ENCODE peak calls at places on chromosomes 11 and 22, in eight cellular contexts. U, I, V, T, R, F, E and A are unnamed samples.

GRCh38 chr11:83044958-83045712 is 26.6 kb downstream of the RAB30 start:
- DNase-seq in I (no peak), E (no peak), R (no peak), V (peak; percentile 53), T (peak; percentile 95), F (peak; percentile 92), U (peak; percentile 89), A (peak; percentile 25)

GRCh38 chr11:110130642-110131238 is 37.5 kb downstream of the ZC3H12C start:
- DNase-seq in R (peak; percentile 42), V (no peak), U (peak; percentile 87), E (no peak), F (peak; percentile 67), I (peak; percentile 93), T (no peak), A (peak; percentile 44)

GRCh38 chr22:21568207-21569075 is 927 bp downstream of the UBE2L3 start:
- DNase-seq in F (peak; percentile 24), U (peak; percentile 32), E (peak; percentile 43), I (peak; percentile 59), V (peak; percentile 65), R (no peak), T (peak; percentile 51), A (peak; percentile 50)

GRCh38 chr22:39556970-39557811 is 13.4 kb upstream of the CACNA1I start:
- DNase-seq in R (no peak), E (no peak), I (peak; percentile 75), F (peak; percentile 7), U (peak; percentile 14), T (peak; percentile 16), V (no peak), A (peak; percentile 57)

GRCh38 chr11:35337136-35337918 is 82.0 kb downstream of the SLC1A2 start:
- DNase-seq in E (no peak), R (no peak), F (peak; percentile 99), T (peak; percentile 98), I (no peak), V (no peak), U (peak; percentile 99), A (peak; percentile 4)

GRCh38 chr11:46072172-46072964 is 48.9 kb downstream of the PHF21A start:
- DNase-seq in I (no peak), R (no peak), U (no peak), V (no peak), E (no peak), F (no peak), T (peak; percentile 42), A (no peak)

GRCh38 chr11:103959279-103959930 is 77.0 kb upstream of the DDI1 start:
- DNase-seq in U (peak; percentile 82), R (no peak), I (no peak), F (peak; percentile 79), E (peak; percentile 84), V (peak; percentile 38), T (peak; percentile 42), A (no peak)

GRCh38 chr22:39266398-39267030 is 21.7 kb upstream of the PDGFB start:
- DNase-seq in I (no peak), E (peak; percentile 96), V (no peak), F (peak; percentile 64), R (no peak), U (peak; percentile 33), T (peak; percentile 44), A (no peak)

GRCh38 chr11:563812-564578 is 3.2 kb downstream of the RASSF7 start:
- DNase-seq in E (no peak), I (no peak), R (no peak), U (no peak), F (no peak), V (no peak), T (no peak), A (no peak)

GRCh38 chr11:57131080-57131790 is 50.5 kb upstream of the LRRC55 start:
- DNase-seq in U (peak; percentile 10), R (peak; percentile 79), E (no peak), I (peak; percentile 82), V (no peak), T (no peak), F (peak; percentile 13), A (peak; percentile 82)

GRCh38 chr11:1162153-1162497 is 4.4 kb downstream of the MUC5AC start:
- DNase-seq in I (no peak), T (no peak), U (no peak), E (no peak), R (no peak), F (no peak), V (no peak), A (no peak)

GRCh38 chr11:70583781-70584218 is 185.5 kb downstream of the CTTN start:
- DNase-seq in I (no peak), R (no peak), E (no peak), V (no peak), F (no peak), U (no peak), T (no peak), A (no peak)

GRCh38 chr11:1862588-1863351 is 9.9 kb downstream of the LSP1 start:
- DNase-seq in E (no peak), R (no peak), T (peak; percentile 67), U (peak; percentile 85), F (no peak), I (no peak), V (no peak), A (no peak)

GRCh38 chr11:108824601-108825000 is 159.7 kb downstream of the DDX10 start:
- DNase-seq in V (no peak), T (no peak), R (no peak), I (no peak), E (no peak), F (no peak), U (no peak), A (no peak)

GRCh38 chr11:121864660-121865059 is 251.4 kb downstream of the BLID start:
- DNase-seq in I (no peak), V (no peak), E (no peak), U (no peak), T (no peak), F (no peak), R (no peak), A (no peak)

GRCh38 chr22:20905415-20906386 is 11.5 kb upstream of the CRKL start:
- DNase-seq in F (no peak), V (no peak), T (no peak), U (no peak), I (no peak), R (no peak), E (no peak), A (no peak)

GRCh38 chr22:41781508-41781906 is 19.0 kb upstream of the CCDC134 start:
- DNase-seq in R (no peak), V (no peak), E (no peak), I (no peak), T (no peak), U (no peak), F (no peak), A (no peak)

GRCh38 chr11:30392221-30392784 is 69.4 kb downstream of the ARL14EP start:
- DNase-seq in R (no peak), T (no peak), V (no peak), F (no peak), E (no peak), U (peak; percentile 0), I (no peak), A (no peak)

GRCh38 chr11:30392977-30393376 is 70.1 kb downstream of the ARL14EP start:
- DNase-seq in R (no peak), V (no peak), T (no peak), E (no peak), U (no peak), I (no peak), F (no peak), A (no peak)

DNA sequence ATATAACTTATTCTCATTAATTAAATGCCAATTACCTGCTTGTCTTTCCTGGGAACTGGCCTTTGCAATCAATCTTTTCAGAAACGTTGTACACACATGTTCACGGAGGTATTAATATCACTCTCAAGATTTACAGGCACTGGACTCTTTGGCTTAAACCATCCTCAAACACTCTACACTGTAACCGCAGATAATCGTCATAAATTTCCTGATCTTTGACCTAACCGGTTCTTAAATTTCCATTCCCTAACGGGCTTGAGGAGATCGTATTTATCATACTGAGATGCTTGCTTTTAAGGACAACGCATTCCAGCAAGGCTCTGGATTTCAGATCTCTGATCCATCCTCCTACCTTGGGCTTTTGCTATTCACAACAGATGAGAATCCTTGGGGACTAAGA is 72.8 kb downstream of the ARL14EP start:
- DNase-seq in U (no peak), E (no peak), R (no peak), I (no peak), V (no peak), T (no peak), F (no peak), A (no peak)
- H2AFZ ChIP-seq in U (no peak overlapping the region), E (no peak overlapping the region), R (no peak overlapping the region), I (no peak overlapping the region), V (no peak overlapping the region), T (no peak overlapping the region), F (no peak overlapping the region), A (no peak overlapping the region)

DNA sequence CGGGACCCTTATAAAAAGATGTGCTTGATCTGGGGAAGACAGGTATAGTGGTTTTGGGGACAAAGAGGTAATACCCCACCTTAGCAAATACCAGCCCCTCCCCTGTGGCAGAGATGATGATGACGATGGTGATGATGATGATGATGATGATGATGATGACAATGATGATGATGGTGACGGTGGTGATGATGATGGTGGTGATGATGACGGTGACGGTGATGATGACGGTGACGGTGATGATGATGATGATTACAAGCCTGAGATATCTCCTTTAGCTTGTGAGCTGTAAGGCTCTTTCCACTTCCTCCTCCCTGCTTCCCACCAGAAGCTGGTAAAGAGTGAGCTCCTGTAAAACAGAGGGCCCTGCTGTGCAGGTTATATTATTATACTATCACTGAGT is 89.5 kb upstream of the TMEM45B start:
- DNase-seq in V (no peak), T (no peak), R (no peak), F (no peak), E (no peak), U (no peak), I (no peak), A (no peak)
- H2AFZ ChIP-seq in V (no peak overlapping the region), T (no peak overlapping the region), R (no peak overlapping the region), F (no peak overlapping the region), E (no peak overlapping the region), U (no peak overlapping the region), I (no peak overlapping the region), A (no peak overlapping the region)

GRCh38 chr11:65898656-65899355 is 1.4 kb downstream of the FOSL1 start:
- DNase-seq in U (no peak), R (no peak), F (no peak), T (no peak), V (no peak), E (no peak), I (no peak), A (no peak)

GRCh38 chr11:65903068-65903481 is 2.9 kb upstream of the FOSL1 start:
- DNase-seq in F (peak; percentile 91), I (peak; percentile 28), T (peak; percentile 95), E (no peak), V (no peak), R (peak; percentile 70), U (peak; percentile 90), A (peak; percentile 72)

GRCh38 chr11:65899356-65900124 is 648 bp downstream of the FOSL1 start:
- DNase-seq in U (peak; percentile 76), V (peak; percentile 19), T (peak; percentile 88), I (peak; percentile 45), F (peak; percentile 81), E (no peak), R (peak; percentile 67), A (peak; percentile 67)

GRCh38 chr11:65900899-65901180 is 652 bp upstream of the FOSL1 start:
- DNase-seq in T (no peak), R (no peak), U (no peak), I (no peak), F (no peak), E (no peak), V (no peak), A (no peak)

GRCh38 chr11:65900125-65900898 is at the start of gene FOSL1:
- DNase-seq in V (peak; percentile 68), F (peak; percentile 97), T (peak; percentile 97), E (peak; percentile 90), I (peak; percentile 84), R (peak; percentile 99), U (peak; percentile 97), A (peak; percentile 98)
- H2AFZ ChIP-seq in V (no peak within 1 kb of the TSS), F (peak within 1 kb of the TSS; percentile 72), T (peak within 1 kb of the TSS; percentile 39), E (peak within 1 kb of the TSS; percentile 26), I (peak within 1 kb of the TSS; percentile 30), R (no peak within 1 kb of the TSS), U (no peak within 1 kb of the TSS), A (peak within 1 kb of the TSS; percentile 94)

GRCh38 chr11:41301023-41301422 is 158.4 kb downstream of the LRRC4C start:
- DNase-seq in R (no peak), E (no peak), V (no peak), I (no peak), F (no peak), U (peak; percentile 81), T (no peak), A (no peak)
- H2AFZ ChIP-seq in R (no peak overlapping the region), E (no peak overlapping the region), V (no peak overlapping the region), I (no peak overlapping the region), F (no peak overlapping the region), U (no peak overlapping the region), T (no peak overlapping the region), A (no peak overlapping the region)